ENCODE peak calls at places on chromosome 3, in four cellular contexts. O is astrocyte, S is MM.1S, G is endodermal cell. A is an unnamed sample.

GRCh38 chr3:149426325-149426724 is 48.2 kb upstream of the TM4SF4 start:
- DNase-seq in O (no peak), S (no peak), G (no peak), A (no peak)

GRCh38 chr3:187705164-187705563 is 2.8 kb upstream of the RTP2 start:
- DNase-seq in O (peak; percentile 8), S (no peak), G (no peak), A (peak; percentile 35)

GRCh38 chr3:45191924-45192417 is 34.1 kb downstream of the TMEM158 start:
- DNase-seq in O (no peak), S (no peak), G (no peak), A (no peak)

GRCh38 chr3:66153961-66154923 is 66.6 kb upstream of the SLC25A26 start:
- DNase-seq in O (peak; percentile 15), S (no peak), G (peak; percentile 52), A (peak; percentile 67)

GRCh38 chr3:27307566-27307965 is 61.6 kb downstream of the NEK10 start:
- DNase-seq in O (no peak), S (no peak), G (no peak), A (peak; percentile 34)

GRCh38 chr3:14793126-14793857 is 25.5 kb upstream of the FGD5 start:
- DNase-seq in O (no peak), S (no peak), G (peak; percentile 43), A (no peak)

GRCh38 chr3:58237238-58237939 is at the start of gene ABHD6:
- DNase-seq in O (peak; percentile 45), S (peak; percentile 70), G (peak; percentile 93), A (peak; percentile 84)

GRCh38 chr3:102605146-102605545 is 170.3 kb downstream of the ZPLD1 start:
- DNase-seq in O (no peak), S (no peak), G (no peak), A (no peak)

GRCh38 chr3:10772230-10773161 is 43.5 kb upstream of the SLC6A11 start:
- DNase-seq in O (no peak), S (peak; percentile 31), G (peak; percentile 93), A (peak; percentile 4)

GRCh38 chr3:65338571-65338970 is 650.8 kb upstream of the ADAMTS9 start:
- DNase-seq in O (peak; percentile 23), S (no peak), G (no peak), A (peak; percentile 25)

DNA sequence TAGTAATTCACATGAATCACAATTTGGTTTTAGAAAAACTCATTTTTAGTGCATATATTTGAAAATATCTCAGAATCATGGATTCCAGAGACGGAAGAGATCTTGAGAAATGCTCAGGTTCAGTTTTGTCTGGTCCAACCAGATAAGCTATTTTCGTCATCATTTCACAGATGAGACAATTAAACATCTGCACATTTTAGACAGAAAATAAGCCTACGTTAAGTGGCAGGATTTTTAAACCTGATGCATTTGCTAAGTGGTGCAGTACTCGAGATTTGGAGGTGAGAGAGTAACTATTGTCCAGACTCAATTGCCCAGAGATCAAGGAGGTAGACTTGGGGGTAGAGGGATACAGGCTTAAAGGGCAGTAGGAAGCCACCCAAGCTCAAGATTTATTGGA is 90.5 kb downstream of the CCNL1 start:
- DNase-seq in O (no peak), S (no peak), G (no peak), A (no peak)
- H3K4me1 ChIP-seq in O (peaks cover 15% of the 10 kb centered on the region), S (peaks cover 21% of the 10 kb centered on the region), G (peaks cover 6% of the 10 kb centered on the region), A (peaks cover 16% of the 10 kb centered on the region)

GRCh38 chr3:122679085-122679466 is 1.6 kb upstream of the PARP14 start:
- DNase-seq in O (peak; percentile 47), S (peak; percentile 80), G (peak; percentile 92), A (peak; percentile 91)
- H3K9ac ChIP-seq in O (peak overlapping the region; percentile 9), S (peak overlapping the region; percentile 66), G (no peak overlapping the region), A (peak overlapping the region; percentile 78)

GRCh38 chr3:8550619-8551018 is 49.0 kb downstream of the LMCD1 start:
- DNase-seq in O (no peak), S (no peak), G (no peak), A (no peak)

GRCh38 chr3:8548502-8549300 is 47.1 kb downstream of the LMCD1 start:
- DNase-seq in O (no peak), S (no peak), G (no peak), A (no peak)

GRCh38 chr3:8552223-8552762 is 50.7 kb downstream of the LMCD1 start:
- DNase-seq in O (no peak), S (no peak), G (no peak), A (no peak)

GRCh38 chr3:8546609-8547008 is 45.0 kb downstream of the LMCD1 start:
- DNase-seq in O (no peak), S (no peak), G (no peak), A (no peak)

DNA sequence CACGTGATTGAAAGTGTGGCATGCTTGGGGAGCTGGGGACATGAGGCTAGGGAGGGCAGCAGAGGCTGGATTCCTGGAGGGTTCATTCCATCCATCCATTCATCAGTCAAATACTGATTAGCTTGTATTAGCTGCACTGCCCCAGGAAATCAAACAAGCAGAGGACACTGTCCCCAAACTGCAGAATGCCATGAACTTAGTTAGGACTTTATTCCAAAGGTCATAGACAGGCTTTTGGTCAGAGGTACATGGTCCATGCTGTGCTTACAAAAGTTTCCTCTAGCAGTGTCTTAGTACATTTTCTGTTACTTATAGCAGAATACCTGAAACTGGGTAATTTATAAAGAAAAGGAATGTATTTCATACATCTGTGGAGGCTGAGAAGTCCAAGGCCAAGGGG is 47.7 kb downstream of the LMCD1 start:
- DNase-seq in O (no peak), S (no peak), G (no peak), A (no peak)
- H3K36me3 ChIP-seq in O (peaks cover 27% of the 10 kb centered on the region), S (no peaks in the 10 kb centered on the region), G (peaks cover 90% of the 10 kb centered on the region), A (peaks cover 88% of the 10 kb centered on the region)

GRCh38 chr3:112012205-112012604 is 13.5 kb downstream of the TAGLN3 start:
- DNase-seq in O (no peak), S (no peak), G (no peak), A (no peak)
- H3K4me1 ChIP-seq in O (peaks cover 3% of the 10 kb centered on the region), S (peaks cover 5% of the 10 kb centered on the region), G (no peaks in the 10 kb centered on the region), A (peaks cover 31% of the 10 kb centered on the region)

GRCh38 chr3:9351709-9352126 is 11.1 kb upstream of the THUMPD3 start:
- DNase-seq in O (no peak), S (no peak), G (peak; percentile 75), A (no peak)
- H3K9ac ChIP-seq in O (no peak overlapping the region), S (no peak overlapping the region), G (no peak overlapping the region), A (no peak overlapping the region)

GRCh38 chr3:52555056-52555455 is 18.7 kb downstream of the UQCC5 start:
- DNase-seq in O (no peak), S (no peak), G (no peak), A (peak; percentile 70)
- H3K36me3 ChIP-seq in O (peaks cover 44% of the 10 kb centered on the region), S (peaks cover 13% of the 10 kb centered on the region), G (peaks cover 80% of the 10 kb centered on the region), A (peaks cover 83% of the 10 kb centered on the region)

DNA sequence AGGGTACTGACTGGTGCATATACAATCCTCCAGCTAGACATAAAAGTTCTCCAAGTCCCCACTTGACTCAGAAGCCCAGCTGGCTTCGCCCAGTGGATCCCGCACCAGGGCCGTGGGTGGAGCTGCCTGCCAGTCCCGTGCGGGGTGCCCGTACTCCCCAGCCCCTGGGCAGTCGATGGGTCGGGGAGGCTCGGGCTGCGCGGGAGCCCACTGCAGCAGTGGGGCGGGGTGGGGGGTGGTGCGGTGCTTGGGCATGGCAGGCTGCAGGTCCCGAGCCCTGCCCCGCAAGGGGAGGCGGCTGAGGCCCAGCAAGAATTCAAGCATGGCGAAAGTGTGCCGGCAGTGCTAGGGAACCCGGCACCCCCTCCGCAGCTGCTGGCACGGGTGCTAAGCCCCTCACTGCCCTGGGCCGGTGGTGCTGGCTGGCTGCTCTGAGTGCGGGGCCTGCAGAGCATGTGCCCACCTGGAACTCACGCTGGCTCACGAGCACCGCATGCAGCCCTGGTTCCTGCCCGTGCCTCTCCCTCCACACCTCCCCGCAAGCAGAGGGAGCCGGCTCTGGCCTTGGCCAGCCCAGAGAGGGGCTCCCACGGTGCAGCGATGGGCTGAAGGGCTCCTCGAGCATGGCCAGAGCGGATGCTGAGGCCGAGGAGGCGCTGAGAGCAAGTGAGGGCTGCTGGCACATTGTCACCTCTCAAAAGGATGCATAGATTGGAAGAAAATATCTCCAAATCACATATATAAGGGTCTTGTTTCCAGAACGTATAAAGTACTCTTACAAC is 68.3 kb upstream of the PIK3R4 start:
- DNase-seq in O (no peak), S (no peak), G (no peak), A (no peak)
- H3K4me1 ChIP-seq in O (no peaks in the 10 kb centered on the region), S (no peaks in the 10 kb centered on the region), G (no peaks in the 10 kb centered on the region), A (no peaks in the 10 kb centered on the region)